ENCODE peak calls at places on chromosomes 1 and 21, in seven cellular contexts. X is CD8-positive, alpha-beta memory T cell; S is stimulated activated CD4-positive, alpha-beta T cell treated with anti-CD3 and anti-CD28 coated beads, Interleukin-4, amount 100 ng/mL, for 1 hour; J is A172; P is RWPE1; H is amniotic stem cell; U is CD8-positive, alpha-beta T cell. N is an unnamed sample.

GRCh38 chr1:229596961-229597699 is 28.8 kb downstream of the TAF5L start:
- DNase-seq in X (no peak), S (no peak), J (peak; percentile 34), P (no peak), H (no peak), U (no peak), N (peak; percentile 95)

GRCh38 chr1:228515200-228515834 is 28.1 kb downstream of the RNF187 start:
- DNase-seq in X (peak; percentile 25), S (no peak), J (peak; percentile 62), P (peak; percentile 54), H (peak; percentile 26), U (peak; percentile 7), N (no peak)

GRCh38 chr1:87151500-87152421 is 176.9 kb upstream of the LMO4 start:
- DNase-seq in X (no peak), S (peak; percentile 45), J (no peak), P (no peak), H (no peak), U (peak; percentile 3), N (no peak)

GRCh38 chr1:226233293-226233692 is 9.8 kb downstream of the MIXL1 start:
- DNase-seq in X (no peak), S (no peak), J (no peak), P (no peak), H (no peak), U (no peak), N (no peak)

GRCh38 chr1:233491953-233492627 is 121.8 kb upstream of the KCNK1 start:
- DNase-seq in X (no peak), S (no peak), J (no peak), P (no peak), H (no peak), U (no peak), N (no peak)

GRCh38 chr1:84434081-84434755 is 35.9 kb downstream of the DNASE2B start:
- DNase-seq in X (no peak), S (no peak), J (no peak), P (no peak), H (no peak), U (no peak), N (no peak)

GRCh38 chr1:230112131-230112701 is 45.2 kb downstream of the GALNT2 start:
- DNase-seq in X (no peak), S (no peak), J (no peak), P (no peak), H (no peak), U (no peak), N (no peak)

GRCh38 chr1:32619701-32620485 is 30.5 kb downstream of the ZBTB8OS start:
- DNase-seq in X (no peak), S (no peak), J (no peak), P (no peak), H (no peak), U (no peak), N (no peak)

GRCh38 chr1:44436401-44437394 is 31.6 kb downstream of the RNF220 start:
- DNase-seq in X (no peak), S (no peak), J (no peak), P (no peak), H (no peak), U (no peak), N (no peak)

GRCh38 chr1:111958911-111959310 is 30.6 kb downstream of the KCND3 start:
- DNase-seq in X (no peak), S (no peak), J (no peak), P (no peak), H (no peak), U (no peak), N (no peak)

GRCh38 chr1:205600085-205600484 is 31.7 kb downstream of the ELK4 start:
- DNase-seq in X (no peak), S (no peak), J (peak; percentile 62), P (peak; percentile 75), H (no peak), U (no peak), N (no peak)

GRCh38 chr1:95118019-95118499 is 904 bp downstream of the TLCD4 start:
- DNase-seq in X (no peak), S (no peak), J (peak; percentile 1), P (no peak), H (no peak), U (no peak), N (no peak)

GRCh38 chr1:39395357-39395831 is 96.0 kb upstream of the BMP8A start:
- DNase-seq in X (no peak), S (no peak), J (peak; percentile 94), P (peak; percentile 65), H (no peak), U (no peak), N (no peak)

GRCh38 chr1:184954232-184954995 is 19.9 kb downstream of the NIBAN1 start:
- DNase-seq in X (no peak), S (no peak), J (peak; percentile 19), P (peak; percentile 58), H (no peak), U (no peak), N (no peak)

GRCh38 chr21:34843562-34843961 is 174.8 kb downstream of the CLIC6 start:
- DNase-seq in X (no peak), S (no peak), J (no peak), P (no peak), H (no peak), U (no peak), N (no peak)

GRCh38 chr1:15153184-15153841 is at the start of gene TMEM51:
- DNase-seq in X (no peak), S (no peak), J (no peak), P (peak; percentile 69), H (no peak), U (no peak), N (no peak)

GRCh38 chr1:219514728-219515127 is 98.2 kb downstream of the ZC3H11B start:
- DNase-seq in X (no peak), S (no peak), J (no peak), P (no peak), H (no peak), U (no peak), N (no peak)

GRCh38 chr21:28705616-28706015 is 287.1 kb downstream of the LTN1 start:
- DNase-seq in X (no peak), S (no peak), J (no peak), P (no peak), H (no peak), U (no peak), N (no peak)

GRCh38 chr1:23791434-23792047 is 596 bp downstream of the LYPLA2 start:
- DNase-seq in X (peak; percentile 22), S (peak; percentile 21), J (no peak), P (peak; percentile 67), H (no peak), U (no peak), N (no peak)

GRCh38 chr1:9835758-9836631 is 12.2 kb upstream of the CLSTN1 start:
- DNase-seq in X (no peak), S (no peak), J (no peak), P (peak; percentile 90), H (no peak), U (no peak), N (no peak)

GRCh38 chr1:87950369-87950768 is 621.7 kb downstream of the LMO4 start:
- DNase-seq in X (no peak), S (no peak), J (no peak), P (no peak), H (no peak), U (no peak), N (no peak)

GRCh38 chr1:11721301-11721700 is 14.6 kb upstream of the AGTRAP start:
- DNase-seq in X (no peak), S (no peak), J (no peak), P (no peak), H (no peak), U (no peak), N (no peak)

GRCh38 chr21:45138199-45139002 is 64.0 kb downstream of the ADARB1 start:
- DNase-seq in X (peak; percentile 56), S (peak; percentile 72), J (peak; percentile 76), P (peak; percentile 32), H (no peak), U (peak; percentile 54), N (peak; percentile 77)

GRCh38 chr1:22143065-22143514 is at the start of gene WNT4:
- DNase-seq in X (peak; percentile 33), S (peak; percentile 22), J (peak; percentile 7), P (peak; percentile 72), H (no peak), U (peak; percentile 4), N (no peak)

GRCh38 chr1:161207173-161207572 is 5.0 kb downstream of the NDUFS2 start:
- DNase-seq in X (no peak), S (no peak), J (no peak), P (no peak), H (no peak), U (no peak), N (peak; percentile 89)

GRCh38 chr21:45530423-45531113 is 11.7 kb downstream of the SLC19A1 start:
- DNase-seq in X (no peak), S (no peak), J (no peak), P (no peak), H (no peak), U (no peak), N (no peak)

GRCh38 chr1:113946668-113947387 is 17.7 kb downstream of the HIPK1 start:
- DNase-seq in X (no peak), S (no peak), J (no peak), P (no peak), H (no peak), U (no peak), N (no peak)

GRCh38 chr1:38028105-38028591 is 15.6 kb downstream of the UTP11 start:
- DNase-seq in X (no peak), S (peak; percentile 73), J (peak; percentile 49), P (peak; percentile 84), H (no peak), U (no peak), N (no peak)

GRCh38 chr1:26543444-26543835 is 13.9 kb downstream of the RPS6KA1 start:
- DNase-seq in X (no peak), S (no peak), J (no peak), P (no peak), H (no peak), U (no peak), N (no peak)

GRCh38 chr1:93178418-93178817 is 1.8 kb downstream of the TMED5 start:
- DNase-seq in X (no peak), S (no peak), J (no peak), P (peak; percentile 33), H (no peak), U (no peak), N (no peak)

GRCh38 chr1:102655034-102655433 is 453.3 kb downstream of the COL11A1 start:
- DNase-seq in X (no peak), S (no peak), J (no peak), P (no peak), H (no peak), U (no peak), N (no peak)

GRCh38 chr1:228312091-228312764 is 94.4 kb downstream of the TRIM11 start:
- DNase-seq in X (no peak), S (no peak), J (no peak), P (no peak), H (no peak), U (no peak), N (peak; percentile 47)

GRCh38 chr1:239421810-239422209 is 35.4 kb downstream of the CHRM3 start:
- DNase-seq in X (no peak), S (no peak), J (no peak), P (no peak), H (no peak), U (no peak), N (no peak)

GRCh38 chr1:222861057-222861456 is 46.2 kb downstream of the DISP1 start:
- DNase-seq in X (no peak), S (no peak), J (no peak), P (no peak), H (no peak), U (no peak), N (no peak)

GRCh38 chr1:26477446-26478152 is 5.4 kb downstream of the HMGN2 start:
- DNase-seq in X (no peak), S (no peak), J (no peak), P (no peak), H (no peak), U (no peak), N (no peak)

GRCh38 chr1:179310271-179310670 is 16.7 kb downstream of the SOAT1 start:
- DNase-seq in X (no peak), S (no peak), J (peak; percentile 21), P (peak; percentile 27), H (no peak), U (no peak), N (no peak)

GRCh38 chr1:200699871-200700270 is 30.2 kb upstream of the DDX59 start:
- DNase-seq in X (no peak), S (no peak), J (peak; percentile 92), P (no peak), H (no peak), U (no peak), N (no peak)

GRCh38 chr1:147169171-147169570 is 3.1 kb downstream of the PRKAB2 start:
- DNase-seq in X (no peak), S (no peak), J (no peak), P (no peak), H (no peak), U (no peak), N (no peak)